ENCODE peak calls at places on chromosome 10, in ten cellular contexts. One of them, this sample, is unnamed.

GRCh38 chr10:100516847-100517246 is 2.8 kb downstream of the SEC31B start:
- DNase-seq in colonic mucosa: no peak
- DNase-seq in cardiac fibroblast: no peak
- DNase-seq in AG09319: no peak
- DNase-seq in cardiac muscle cell: no peak
- DNase-seq in type B pancreatic cell: no peak
- DNase-seq in H9: peak; percentile 59
- DNase-seq in transverse colon: no peak
- DNase-seq in mammary epithelial cell: no peak
- DNase-seq in CD8-positive, alpha-beta T cell: no peak
- DNase-seq in this sample: peak; percentile 10

GRCh38 chr10:48729941-48730457 is 45.3 kb downstream of the WDFY4 start:
- DNase-seq in AG09319: no peak
- DNase-seq in H9: no peak
- DNase-seq in mammary epithelial cell: no peak
- DNase-seq in CD8-positive, alpha-beta T cell: no peak
- DNase-seq in cardiac muscle cell: no peak
- DNase-seq in type B pancreatic cell: peak; percentile 18
- DNase-seq in colonic mucosa: no peak
- DNase-seq in cardiac fibroblast: no peak
- DNase-seq in transverse colon: no peak
- DNase-seq in this sample: no peak

GRCh38 chr10:95289003-95289920 is 1.5 kb downstream of the PDLIM1 start:
- DNase-seq in AG09319: no peak
- DNase-seq in H9: peak; percentile 60
- DNase-seq in transverse colon: peak; percentile 70
- DNase-seq in colonic mucosa: peak; percentile 68
- DNase-seq in cardiac fibroblast: peak; percentile 53
- DNase-seq in CD8-positive, alpha-beta T cell: no peak
- DNase-seq in mammary epithelial cell: peak; percentile 42
- DNase-seq in cardiac muscle cell: peak; percentile 48
- DNase-seq in type B pancreatic cell: no peak
- DNase-seq in this sample: no peak

GRCh38 chr10:98035599-98035998 is 5.2 kb upstream of the CRTAC1 start:
- DNase-seq in cardiac fibroblast: no peak
- DNase-seq in transverse colon: no peak
- DNase-seq in mammary epithelial cell: no peak
- DNase-seq in AG09319: no peak
- DNase-seq in colonic mucosa: no peak
- DNase-seq in CD8-positive, alpha-beta T cell: no peak
- DNase-seq in cardiac muscle cell: no peak
- DNase-seq in type B pancreatic cell: no peak
- DNase-seq in H9: no peak
- DNase-seq in this sample: no peak

GRCh38 chr10:7408003-7408493 is 2.8 kb downstream of the SFMBT2 start:
- DNase-seq in cardiac muscle cell: peak; percentile 62
- DNase-seq in H9: peak; percentile 55
- DNase-seq in mammary epithelial cell: no peak
- DNase-seq in type B pancreatic cell: no peak
- DNase-seq in transverse colon: peak; percentile 48
- DNase-seq in cardiac fibroblast: peak; percentile 70
- DNase-seq in colonic mucosa: peak; percentile 39
- DNase-seq in CD8-positive, alpha-beta T cell: no peak
- DNase-seq in AG09319: no peak
- DNase-seq in this sample: peak; percentile 52

GRCh38 chr10:3783721-3784432 is 1.1 kb downstream of the KLF6 start:
- DNase-seq in transverse colon: peak; percentile 74
- DNase-seq in AG09319: peak; percentile 83
- DNase-seq in cardiac fibroblast: peak; percentile 90
- DNase-seq in colonic mucosa: peak; percentile 73
- DNase-seq in CD8-positive, alpha-beta T cell: no peak
- DNase-seq in H9: peak; percentile 62
- DNase-seq in type B pancreatic cell: no peak
- DNase-seq in mammary epithelial cell: peak; percentile 34
- DNase-seq in cardiac muscle cell: peak; percentile 93
- DNase-seq in this sample: no peak

GRCh38 chr10:106189254-106189653 is 975.3 kb downstream of the SORCS1 start:
- DNase-seq in H9: peak; percentile 62
- DNase-seq in cardiac muscle cell: peak; percentile 50
- DNase-seq in colonic mucosa: no peak
- DNase-seq in cardiac fibroblast: peak; percentile 43
- DNase-seq in CD8-positive, alpha-beta T cell: no peak
- DNase-seq in AG09319: no peak
- DNase-seq in transverse colon: no peak
- DNase-seq in mammary epithelial cell: no peak
- DNase-seq in type B pancreatic cell: no peak
- DNase-seq in this sample: peak; percentile 40

GRCh38 chr10:34760606-34761005 is 54.5 kb downstream of the PARD3 start:
- DNase-seq in type B pancreatic cell: no peak
- DNase-seq in H9: no peak
- DNase-seq in CD8-positive, alpha-beta T cell: no peak
- DNase-seq in cardiac fibroblast: no peak
- DNase-seq in colonic mucosa: no peak
- DNase-seq in cardiac muscle cell: no peak
- DNase-seq in transverse colon: no peak
- DNase-seq in mammary epithelial cell: peak; percentile 96
- DNase-seq in AG09319: no peak
- DNase-seq in this sample: no peak

GRCh38 chr10:91495402-91495801 is 85.3 kb downstream of the HECTD2 start:
- DNase-seq in transverse colon: no peak
- DNase-seq in mammary epithelial cell: no peak
- DNase-seq in type B pancreatic cell: no peak
- DNase-seq in cardiac muscle cell: no peak
- DNase-seq in CD8-positive, alpha-beta T cell: no peak
- DNase-seq in AG09319: peak; percentile 12
- DNase-seq in colonic mucosa: no peak
- DNase-seq in cardiac fibroblast: no peak
- DNase-seq in H9: no peak
- DNase-seq in this sample: no peak

GRCh38 chr10:93062499-93063216 is 2.1 kb downstream of the CYP26C1 start:
- DNase-seq in AG09319: no peak
- DNase-seq in type B pancreatic cell: no peak
- DNase-seq in colonic mucosa: peak; percentile 33
- DNase-seq in cardiac muscle cell: peak; percentile 61
- DNase-seq in mammary epithelial cell: peak; percentile 48
- DNase-seq in transverse colon: no peak
- DNase-seq in cardiac fibroblast: peak; percentile 53
- DNase-seq in H9: peak; percentile 71
- DNase-seq in CD8-positive, alpha-beta T cell: no peak
- DNase-seq in this sample: peak; percentile 69

GRCh38 chr10:89078729-89079672 is 88.4 kb downstream of the FAS start:
- DNase-seq in cardiac muscle cell: peak; percentile 27
- DNase-seq in transverse colon: no peak
- DNase-seq in CD8-positive, alpha-beta T cell: no peak
- DNase-seq in cardiac fibroblast: peak; percentile 30
- DNase-seq in type B pancreatic cell: no peak
- DNase-seq in H9: no peak
- DNase-seq in AG09319: no peak
- DNase-seq in colonic mucosa: no peak
- DNase-seq in mammary epithelial cell: no peak
- DNase-seq in this sample: no peak

GRCh38 chr10:4459531-4459930 is 366.5 kb upstream of the AKR1E2 start:
- DNase-seq in type B pancreatic cell: no peak
- DNase-seq in CD8-positive, alpha-beta T cell: no peak
- DNase-seq in cardiac muscle cell: peak; percentile 60
- DNase-seq in mammary epithelial cell: no peak
- DNase-seq in colonic mucosa: no peak
- DNase-seq in AG09319: no peak
- DNase-seq in transverse colon: no peak
- DNase-seq in H9: no peak
- DNase-seq in cardiac fibroblast: peak; percentile 45
- DNase-seq in this sample: no peak

GRCh38 chr10:80122746-80123145 is 9.8 kb upstream of the PLAC9 start:
- DNase-seq in H9: no peak
- DNase-seq in colonic mucosa: no peak
- DNase-seq in cardiac fibroblast: peak; percentile 80
- DNase-seq in type B pancreatic cell: no peak
- DNase-seq in mammary epithelial cell: no peak
- DNase-seq in AG09319: no peak
- DNase-seq in transverse colon: no peak
- DNase-seq in CD8-positive, alpha-beta T cell: no peak
- DNase-seq in cardiac muscle cell: peak; percentile 69
- DNase-seq in this sample: no peak

GRCh38 chr10:80122110-80122710 is 10.3 kb upstream of the PLAC9 start:
- DNase-seq in type B pancreatic cell: no peak
- DNase-seq in H9: no peak
- DNase-seq in colonic mucosa: no peak
- DNase-seq in cardiac fibroblast: no peak
- DNase-seq in CD8-positive, alpha-beta T cell: no peak
- DNase-seq in transverse colon: no peak
- DNase-seq in mammary epithelial cell: peak; percentile 63
- DNase-seq in AG09319: no peak
- DNase-seq in cardiac muscle cell: no peak
- DNase-seq in this sample: no peak

GRCh38 chr10:80118669-80119068 is 13.9 kb upstream of the PLAC9 start:
- DNase-seq in mammary epithelial cell: no peak
- DNase-seq in cardiac fibroblast: no peak
- DNase-seq in transverse colon: no peak
- DNase-seq in type B pancreatic cell: no peak
- DNase-seq in AG09319: no peak
- DNase-seq in cardiac muscle cell: no peak
- DNase-seq in colonic mucosa: no peak
- DNase-seq in H9: no peak
- DNase-seq in CD8-positive, alpha-beta T cell: no peak
- DNase-seq in this sample: no peak
- TF ChIP-seq CTCF in mammary epithelial cell: no peak
- TF ChIP-seq CTCF in cardiac fibroblast: no peak
- TF ChIP-seq CTCF in transverse colon: no peak
- TF ChIP-seq CTCF in type B pancreatic cell: no peak
- TF ChIP-seq CTCF in AG09319: no peak
- TF ChIP-seq CTCF in cardiac muscle cell: no peak
- TF ChIP-seq CTCF in colonic mucosa: no peak
- TF ChIP-seq CTCF in H9: no peak
- TF ChIP-seq CTCF in CD8-positive, alpha-beta T cell: no peak
- TF ChIP-seq CTCF in this sample: no peak

GRCh38 chr10:113825791-113826190 is 28.1 kb downstream of the DCLRE1A start:
- DNase-seq in transverse colon: no peak
- DNase-seq in mammary epithelial cell: no peak
- DNase-seq in CD8-positive, alpha-beta T cell: no peak
- DNase-seq in cardiac muscle cell: no peak
- DNase-seq in cardiac fibroblast: no peak
- DNase-seq in H9: no peak
- DNase-seq in type B pancreatic cell: no peak
- DNase-seq in AG09319: no peak
- DNase-seq in colonic mucosa: no peak
- DNase-seq in this sample: no peak

GRCh38 chr10:113822174-113822573 is 31.7 kb downstream of the DCLRE1A start:
- DNase-seq in cardiac fibroblast: no peak
- DNase-seq in H9: no peak
- DNase-seq in CD8-positive, alpha-beta T cell: no peak
- DNase-seq in cardiac muscle cell: no peak
- DNase-seq in type B pancreatic cell: no peak
- DNase-seq in AG09319: no peak
- DNase-seq in mammary epithelial cell: no peak
- DNase-seq in transverse colon: no peak
- DNase-seq in colonic mucosa: no peak
- DNase-seq in this sample: no peak

GRCh38 chr10:113819989-113820388 is 33.9 kb downstream of the DCLRE1A start:
- DNase-seq in H9: no peak
- DNase-seq in cardiac fibroblast: no peak
- DNase-seq in type B pancreatic cell: no peak
- DNase-seq in transverse colon: no peak
- DNase-seq in cardiac muscle cell: no peak
- DNase-seq in AG09319: no peak
- DNase-seq in mammary epithelial cell: no peak
- DNase-seq in CD8-positive, alpha-beta T cell: no peak
- DNase-seq in colonic mucosa: no peak
- DNase-seq in this sample: no peak

GRCh38 chr10:113820507-113820906 is 33.4 kb downstream of the DCLRE1A start:
- DNase-seq in H9: peak; percentile 41
- DNase-seq in transverse colon: no peak
- DNase-seq in cardiac muscle cell: no peak
- DNase-seq in mammary epithelial cell: no peak
- DNase-seq in colonic mucosa: no peak
- DNase-seq in CD8-positive, alpha-beta T cell: no peak
- DNase-seq in AG09319: no peak
- DNase-seq in cardiac fibroblast: no peak
- DNase-seq in type B pancreatic cell: no peak
- DNase-seq in this sample: peak; percentile 41
- TF ChIP-seq CTCF in H9: peak; percentile 61
- TF ChIP-seq CTCF in transverse colon: no peak
- TF ChIP-seq CTCF in cardiac muscle cell: no peak
- TF ChIP-seq CTCF in mammary epithelial cell: no peak
- TF ChIP-seq CTCF in colonic mucosa: no peak
- TF ChIP-seq CTCF in CD8-positive, alpha-beta T cell: no peak
- TF ChIP-seq CTCF in AG09319: no peak
- TF ChIP-seq CTCF in cardiac fibroblast: no peak
- TF ChIP-seq CTCF in type B pancreatic cell: peak; percentile 65
- TF ChIP-seq CTCF in this sample: peak; percentile 23

GRCh38 chr10:130888493-130888892 is 423.0 kb downstream of the TCERG1L start:
- DNase-seq in mammary epithelial cell: no peak
- DNase-seq in cardiac fibroblast: no peak
- DNase-seq in type B pancreatic cell: no peak
- DNase-seq in cardiac muscle cell: no peak
- DNase-seq in H9: no peak
- DNase-seq in colonic mucosa: no peak
- DNase-seq in CD8-positive, alpha-beta T cell: no peak
- DNase-seq in transverse colon: no peak
- DNase-seq in AG09319: no peak
- DNase-seq in this sample: no peak

GRCh38 chr10:130878131-130878530 is 433.4 kb downstream of the TCERG1L start:
- DNase-seq in transverse colon: no peak
- DNase-seq in H9: no peak
- DNase-seq in AG09319: no peak
- DNase-seq in cardiac muscle cell: no peak
- DNase-seq in CD8-positive, alpha-beta T cell: no peak
- DNase-seq in cardiac fibroblast: no peak
- DNase-seq in mammary epithelial cell: no peak
- DNase-seq in type B pancreatic cell: no peak
- DNase-seq in colonic mucosa: no peak
- DNase-seq in this sample: no peak

GRCh38 chr10:130885021-130885655 is 426.4 kb downstream of the TCERG1L start:
- DNase-seq in cardiac muscle cell: peak; percentile 5
- DNase-seq in transverse colon: no peak
- DNase-seq in colonic mucosa: no peak
- DNase-seq in H9: no peak
- DNase-seq in AG09319: no peak
- DNase-seq in cardiac fibroblast: no peak
- DNase-seq in CD8-positive, alpha-beta T cell: no peak
- DNase-seq in type B pancreatic cell: no peak
- DNase-seq in mammary epithelial cell: no peak
- DNase-seq in this sample: no peak

GRCh38 chr10:130884456-130884855 is 427.1 kb downstream of the TCERG1L start:
- DNase-seq in mammary epithelial cell: no peak
- DNase-seq in type B pancreatic cell: no peak
- DNase-seq in colonic mucosa: no peak
- DNase-seq in H9: no peak
- DNase-seq in CD8-positive, alpha-beta T cell: no peak
- DNase-seq in cardiac muscle cell: no peak
- DNase-seq in AG09319: no peak
- DNase-seq in cardiac fibroblast: no peak
- DNase-seq in transverse colon: no peak
- DNase-seq in this sample: no peak

GRCh38 chr10:130882911-130883310 is 428.6 kb downstream of the TCERG1L start:
- DNase-seq in CD8-positive, alpha-beta T cell: no peak
- DNase-seq in cardiac muscle cell: no peak
- DNase-seq in mammary epithelial cell: no peak
- DNase-seq in H9: no peak
- DNase-seq in AG09319: no peak
- DNase-seq in transverse colon: no peak
- DNase-seq in colonic mucosa: no peak
- DNase-seq in cardiac fibroblast: no peak
- DNase-seq in type B pancreatic cell: no peak
- DNase-seq in this sample: no peak
- TF ChIP-seq CTCF in CD8-positive, alpha-beta T cell: no peak
- TF ChIP-seq CTCF in cardiac muscle cell: no peak
- TF ChIP-seq CTCF in mammary epithelial cell: no peak
- TF ChIP-seq CTCF in H9: no peak
- TF ChIP-seq CTCF in AG09319: no peak
- TF ChIP-seq CTCF in transverse colon: no peak
- TF ChIP-seq CTCF in colonic mucosa: no peak
- TF ChIP-seq CTCF in cardiac fibroblast: no peak
- TF ChIP-seq CTCF in type B pancreatic cell: no peak
- TF ChIP-seq CTCF in this sample: no peak

GRCh38 chr10:102241444-102242117 is at the start of gene PITX3:
- DNase-seq in type B pancreatic cell: peak; percentile 94
- DNase-seq in colonic mucosa: peak; percentile 94
- DNase-seq in mammary epithelial cell: peak; percentile 83
- DNase-seq in AG09319: peak; percentile 65
- DNase-seq in transverse colon: peak; percentile 93
- DNase-seq in CD8-positive, alpha-beta T cell: peak; percentile 76
- DNase-seq in cardiac muscle cell: peak; percentile 95
- DNase-seq in cardiac fibroblast: peak; percentile 95
- DNase-seq in H9: peak; percentile 96
- DNase-seq in this sample: peak; percentile 97
- TF ChIP-seq CTCF in type B pancreatic cell: no peak
- TF ChIP-seq CTCF in colonic mucosa: no peak
- TF ChIP-seq CTCF in mammary epithelial cell: no peak
- TF ChIP-seq CTCF in AG09319: no peak
- TF ChIP-seq CTCF in transverse colon: no peak
- TF ChIP-seq CTCF in CD8-positive, alpha-beta T cell: no peak
- TF ChIP-seq CTCF in cardiac muscle cell: no peak
- TF ChIP-seq CTCF in cardiac fibroblast: no peak
- TF ChIP-seq CTCF in H9: peak; percentile 10
- TF ChIP-seq CTCF in this sample: no peak

This sample was measured in nephron progenitor cell.